ENCODE peak calls at places on chromosomes 4 and X, in seven cellular contexts. One of them, this sample, is unnamed. For H3K9me3 and H3K36me3, the result is how much of the 10 kb centered on the place peaks cover.

GRCh38 chrX:31423575-31424284 is 351.9 kb upstream of the FTHL17 start:
- DNase-seq in tibial nerve: peak
- DNase-seq in upper lobe of left lung: no peak
- DNase-seq in suprapubic skin: no peak
- DNase-seq in transverse colon: peak
- DNase-seq in GM12878: no peak
- DNase-seq in SK-N-SH: peak
- DNase-seq in this sample: peak

GRCh38 chrX:14802943-14803710 is 69.7 kb downstream of the FANCB start:
- DNase-seq in tibial nerve: no peak
- DNase-seq in upper lobe of left lung: no peak
- DNase-seq in suprapubic skin: no peak
- DNase-seq in transverse colon: no peak
- DNase-seq in GM12878: no peak
- DNase-seq in SK-N-SH: no peak
- DNase-seq in this sample: no peak

GRCh38 chr4:74886490-74886889 is 46.4 kb upstream of the PARM1 start:
- DNase-seq in tibial nerve: no peak
- DNase-seq in upper lobe of left lung: no peak
- DNase-seq in suprapubic skin: no peak
- DNase-seq in transverse colon: no peak
- DNase-seq in GM12878: no peak
- DNase-seq in SK-N-SH: no peak
- DNase-seq in this sample: no peak

GRCh38 chrX:68761086-68761485 is 67.7 kb upstream of the EFNB1 start:
- DNase-seq in tibial nerve: no peak
- DNase-seq in upper lobe of left lung: no peak
- DNase-seq in suprapubic skin: no peak
- DNase-seq in transverse colon: no peak
- DNase-seq in GM12878: no peak
- DNase-seq in SK-N-SH: no peak
- DNase-seq in this sample: no peak

GRCh38 chrX:134735015-134735414 is 76.7 kb upstream of the PLAC1 start:
- DNase-seq in tibial nerve: no peak
- DNase-seq in upper lobe of left lung: no peak
- DNase-seq in suprapubic skin: no peak
- DNase-seq in transverse colon: no peak
- DNase-seq in GM12878: no peak
- DNase-seq in SK-N-SH: no peak
- DNase-seq in this sample: no peak

GRCh38 chr4:38788327-38788726 is 5.5 kb upstream of the TLR10 start:
- DNase-seq in tibial nerve: no peak
- DNase-seq in upper lobe of left lung: no peak
- DNase-seq in suprapubic skin: no peak
- DNase-seq in transverse colon: no peak
- DNase-seq in GM12878: no peak
- DNase-seq in SK-N-SH: no peak
- DNase-seq in this sample: no peak

GRCh38 chrX:111100191-111100590 is 4.2 kb downstream of the PAK3 start:
- DNase-seq in tibial nerve: peak
- DNase-seq in upper lobe of left lung: no peak
- DNase-seq in suprapubic skin: no peak
- DNase-seq in transverse colon: peak
- DNase-seq in GM12878: no peak
- DNase-seq in SK-N-SH: peak
- DNase-seq in this sample: no peak

GRCh38 chr4:172142331-172142738 is 329.1 kb downstream of the GALNTL6 start:
- DNase-seq in tibial nerve: no peak
- DNase-seq in upper lobe of left lung: no peak
- DNase-seq in suprapubic skin: no peak
- DNase-seq in transverse colon: no peak
- DNase-seq in GM12878: no peak
- DNase-seq in SK-N-SH: no peak
- DNase-seq in this sample: no peak

GRCh38 chr4:145538636-145539035 is 57.0 kb downstream of the SMAD1 start:
- DNase-seq in tibial nerve: no peak
- DNase-seq in upper lobe of left lung: no peak
- DNase-seq in suprapubic skin: no peak
- DNase-seq in transverse colon: no peak
- DNase-seq in GM12878: no peak
- DNase-seq in SK-N-SH: no peak
- DNase-seq in this sample: no peak

GRCh38 chrX:88990882-88991582 is 244.0 kb downstream of the CPXCR1 start:
- DNase-seq in tibial nerve: no peak
- DNase-seq in upper lobe of left lung: no peak
- DNase-seq in suprapubic skin: no peak
- DNase-seq in transverse colon: no peak
- DNase-seq in GM12878: no peak
- DNase-seq in SK-N-SH: no peak
- DNase-seq in this sample: no peak
- H3K9me3 ChIP-seq in tibial nerve: under half
- H3K9me3 ChIP-seq in upper lobe of left lung: under half
- H3K9me3 ChIP-seq in suprapubic skin: under half
- H3K9me3 ChIP-seq in transverse colon: under half
- H3K9me3 ChIP-seq in GM12878: under half
- H3K9me3 ChIP-seq in SK-N-SH: under half
- H3K9me3 ChIP-seq in this sample: under half

GRCh38 chr4:41509411-41510008 is 28.4 kb upstream of the LIMCH1 start:
- DNase-seq in tibial nerve: no peak
- DNase-seq in upper lobe of left lung: no peak
- DNase-seq in suprapubic skin: no peak
- DNase-seq in transverse colon: no peak
- DNase-seq in GM12878: no peak
- DNase-seq in SK-N-SH: no peak
- DNase-seq in this sample: peak

GRCh38 chr4:41507292-41507933 is 30.5 kb upstream of the LIMCH1 start:
- DNase-seq in tibial nerve: no peak
- DNase-seq in upper lobe of left lung: no peak
- DNase-seq in suprapubic skin: no peak
- DNase-seq in transverse colon: no peak
- DNase-seq in GM12878: no peak
- DNase-seq in SK-N-SH: no peak
- DNase-seq in this sample: no peak

GRCh38 chr4:41504167-41504566 is 33.8 kb upstream of the LIMCH1 start:
- DNase-seq in tibial nerve: no peak
- DNase-seq in upper lobe of left lung: no peak
- DNase-seq in suprapubic skin: no peak
- DNase-seq in transverse colon: no peak
- DNase-seq in GM12878: no peak
- DNase-seq in SK-N-SH: no peak
- DNase-seq in this sample: no peak

GRCh38 chr4:41506071-41506470 is 31.9 kb upstream of the LIMCH1 start:
- DNase-seq in tibial nerve: no peak
- DNase-seq in upper lobe of left lung: no peak
- DNase-seq in suprapubic skin: no peak
- DNase-seq in transverse colon: no peak
- DNase-seq in GM12878: no peak
- DNase-seq in SK-N-SH: no peak
- DNase-seq in this sample: no peak

DNA sequence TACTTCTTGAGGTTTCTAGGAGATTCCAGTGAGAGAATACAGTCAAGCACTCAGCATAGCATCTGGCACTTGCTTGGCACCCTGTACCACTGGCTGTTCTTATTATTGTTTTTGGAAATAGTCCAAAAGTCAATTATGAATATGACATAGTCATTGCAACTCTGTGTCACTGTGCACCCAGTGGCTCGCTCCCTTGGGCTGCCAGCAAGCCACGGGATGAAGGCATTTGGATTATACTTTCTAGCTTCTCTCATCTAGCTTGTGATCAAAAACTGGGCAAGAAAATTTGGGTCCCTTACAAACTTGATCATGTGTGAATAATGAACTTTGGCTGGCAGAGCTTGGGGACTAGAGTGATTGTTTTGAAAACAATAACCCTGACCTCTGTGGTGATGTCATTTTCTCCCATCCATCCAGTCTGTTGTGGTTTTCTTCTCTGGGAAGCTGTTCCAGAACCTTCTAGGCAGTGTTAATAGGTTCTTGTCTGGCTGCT is 32.8 kb upstream of the LIMCH1 start:
- DNase-seq in tibial nerve: no peak
- DNase-seq in upper lobe of left lung: no peak
- DNase-seq in suprapubic skin: no peak
- DNase-seq in transverse colon: no peak
- DNase-seq in GM12878: no peak
- DNase-seq in SK-N-SH: peak
- DNase-seq in this sample: no peak
- TF ChIP-seq EP300 in tibial nerve: no peak
- TF ChIP-seq EP300 in upper lobe of left lung: no peak
- TF ChIP-seq EP300 in suprapubic skin: no peak
- TF ChIP-seq EP300 in transverse colon: no peak
- TF ChIP-seq EP300 in GM12878: no peak
- TF ChIP-seq EP300 in SK-N-SH: peak
- TF ChIP-seq EP300 in this sample: no peak

DNA sequence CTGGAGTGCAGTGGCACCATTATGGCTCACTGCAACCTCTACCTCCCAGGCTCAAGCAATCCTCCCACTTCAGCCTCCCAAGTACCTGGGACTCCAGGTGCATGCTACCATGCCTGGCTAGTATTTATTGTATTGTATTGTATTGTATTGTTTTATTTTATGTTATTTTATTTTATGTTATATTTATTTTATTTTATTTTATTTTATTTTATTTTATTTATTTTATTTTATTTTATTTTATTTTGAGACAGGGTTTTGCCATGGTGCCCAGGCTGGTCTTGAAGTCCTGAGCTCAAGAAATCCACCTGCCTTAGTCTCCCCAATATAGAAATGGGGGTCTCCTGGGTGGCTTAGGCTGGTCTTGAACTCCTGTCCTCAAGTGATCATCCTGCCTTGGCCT is 42.6 kb downstream of the ELF2 start:
- DNase-seq in tibial nerve: no peak
- DNase-seq in upper lobe of left lung: no peak
- DNase-seq in suprapubic skin: no peak
- DNase-seq in transverse colon: no peak
- DNase-seq in GM12878: no peak
- DNase-seq in SK-N-SH: no peak
- DNase-seq in this sample: no peak
- H3K36me3 ChIP-seq in tibial nerve: under half
- H3K36me3 ChIP-seq in upper lobe of left lung: under half
- H3K36me3 ChIP-seq in suprapubic skin: under half
- H3K36me3 ChIP-seq in transverse colon: under half
- H3K36me3 ChIP-seq in GM12878: under half
- H3K36me3 ChIP-seq in SK-N-SH: under half
- H3K36me3 ChIP-seq in this sample: under half

DNA sequence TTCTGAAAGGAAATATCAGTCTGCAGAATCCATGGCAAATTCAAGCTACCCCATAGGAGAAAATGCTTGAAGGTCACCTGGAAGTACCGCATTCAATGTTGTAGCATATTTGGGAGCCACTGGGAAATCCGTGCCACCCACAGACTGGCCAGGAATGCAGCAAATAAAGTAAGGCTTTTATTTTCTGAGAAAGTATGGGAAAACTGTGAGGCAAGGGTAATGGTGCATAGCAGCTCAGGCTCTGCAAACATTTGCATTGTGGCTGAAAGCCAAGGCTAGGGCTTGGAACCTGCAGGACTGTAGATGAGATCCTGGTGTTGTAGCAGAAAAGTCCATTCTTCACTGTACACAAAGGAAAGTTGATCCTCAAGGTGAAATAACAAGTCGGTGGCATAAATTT is 450.9 kb upstream of the NR3C2 start:
- DNase-seq in tibial nerve: no peak
- DNase-seq in upper lobe of left lung: no peak
- DNase-seq in suprapubic skin: no peak
- DNase-seq in transverse colon: no peak
- DNase-seq in GM12878: no peak
- DNase-seq in SK-N-SH: no peak
- DNase-seq in this sample: peak
- H3K9me3 ChIP-seq in tibial nerve: under half
- H3K9me3 ChIP-seq in upper lobe of left lung: under half
- H3K9me3 ChIP-seq in suprapubic skin: under half
- H3K9me3 ChIP-seq in transverse colon: under half
- H3K9me3 ChIP-seq in GM12878: under half
- H3K9me3 ChIP-seq in SK-N-SH: under half
- H3K9me3 ChIP-seq in this sample: under half

DNA sequence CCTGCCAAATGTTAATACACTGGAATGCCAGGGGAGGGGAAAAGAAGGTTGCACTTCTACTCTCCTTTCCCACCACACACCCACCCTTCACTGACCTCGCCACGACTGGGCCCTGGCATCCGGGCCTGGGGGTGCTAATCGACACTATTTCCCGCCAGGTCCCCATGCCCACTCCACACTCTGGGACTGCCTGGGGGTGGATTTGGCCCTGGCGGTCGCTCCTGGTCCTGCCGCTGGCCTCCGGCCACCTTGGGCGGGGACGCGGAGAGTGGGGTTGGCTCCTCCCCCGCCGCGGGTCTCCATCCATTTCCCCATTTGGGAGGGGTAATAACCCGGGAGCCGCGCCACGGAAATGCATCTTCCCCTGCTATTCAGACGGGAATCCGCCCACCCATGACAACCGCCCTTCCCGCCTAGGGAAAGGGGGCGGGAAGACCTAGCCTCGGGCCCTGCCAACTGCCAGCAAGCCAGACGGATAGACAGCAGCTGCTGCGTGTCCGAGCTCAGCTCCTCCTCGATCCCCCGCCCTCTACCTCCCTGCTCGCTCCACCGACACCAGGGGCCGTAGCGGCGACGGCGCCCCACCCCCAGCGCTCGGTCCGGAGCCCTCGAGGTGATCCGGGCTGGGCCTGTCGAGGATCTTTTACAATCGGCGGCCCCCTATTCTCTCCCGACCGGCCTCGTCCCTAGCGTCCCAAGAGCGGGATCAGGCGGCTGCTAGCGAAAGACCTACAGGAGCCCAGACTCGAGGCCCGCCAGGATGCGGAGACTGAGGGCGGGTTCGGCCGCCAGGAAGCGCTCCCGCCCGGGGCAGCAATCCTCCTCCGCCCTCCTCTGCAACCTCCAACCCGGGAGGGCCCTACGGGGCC is 78.0 kb downstream of the RLIM start:
- DNase-seq in tibial nerve: peak
- DNase-seq in upper lobe of left lung: peak
- DNase-seq in suprapubic skin: peak
- DNase-seq in transverse colon: peak
- DNase-seq in GM12878: no peak
- DNase-seq in SK-N-SH: peak
- DNase-seq in this sample: peak
- TF ChIP-seq EP300 in tibial nerve: no peak
- TF ChIP-seq EP300 in upper lobe of left lung: no peak
- TF ChIP-seq EP300 in suprapubic skin: no peak
- TF ChIP-seq EP300 in transverse colon: no peak
- TF ChIP-seq EP300 in GM12878: no peak
- TF ChIP-seq EP300 in SK-N-SH: no peak
- TF ChIP-seq EP300 in this sample: no peak

GRCh38 chrX:20171887-20172286 is 30.2 kb upstream of the EIF1AX start:
- DNase-seq in tibial nerve: no peak
- DNase-seq in upper lobe of left lung: no peak
- DNase-seq in suprapubic skin: no peak
- DNase-seq in transverse colon: no peak
- DNase-seq in GM12878: no peak
- DNase-seq in SK-N-SH: no peak
- DNase-seq in this sample: no peak
- H3K36me3 ChIP-seq in tibial nerve: half or more
- H3K36me3 ChIP-seq in upper lobe of left lung: under half
- H3K36me3 ChIP-seq in suprapubic skin: under half
- H3K36me3 ChIP-seq in transverse colon: under half
- H3K36me3 ChIP-seq in GM12878: under half
- H3K36me3 ChIP-seq in SK-N-SH: under half
- H3K36me3 ChIP-seq in this sample: half or more

GRCh38 chr4:14478504-14478903 is 523.8 kb upstream of the CPEB2 start:
- DNase-seq in tibial nerve: no peak
- DNase-seq in upper lobe of left lung: no peak
- DNase-seq in suprapubic skin: no peak
- DNase-seq in transverse colon: no peak
- DNase-seq in GM12878: no peak
- DNase-seq in SK-N-SH: no peak
- DNase-seq in this sample: no peak
- H3K9me3 ChIP-seq in tibial nerve: under half
- H3K9me3 ChIP-seq in upper lobe of left lung: under half
- H3K9me3 ChIP-seq in suprapubic skin: under half
- H3K9me3 ChIP-seq in transverse colon: under half
- H3K9me3 ChIP-seq in GM12878: under half
- H3K9me3 ChIP-seq in SK-N-SH: under half
- H3K9me3 ChIP-seq in this sample: under half

GRCh38 chr4:32706893-32707292 is 1986.7 kb downstream of the PCDH7 start:
- DNase-seq in tibial nerve: no peak
- DNase-seq in upper lobe of left lung: no peak
- DNase-seq in suprapubic skin: no peak
- DNase-seq in transverse colon: no peak
- DNase-seq in GM12878: no peak
- DNase-seq in SK-N-SH: no peak
- DNase-seq in this sample: no peak
- TF ChIP-seq EP300 in tibial nerve: no peak
- TF ChIP-seq EP300 in upper lobe of left lung: no peak
- TF ChIP-seq EP300 in suprapubic skin: no peak
- TF ChIP-seq EP300 in transverse colon: no peak
- TF ChIP-seq EP300 in GM12878: no peak
- TF ChIP-seq EP300 in SK-N-SH: no peak
- TF ChIP-seq EP300 in this sample: no peak

This sample was measured in stomach.